ENCODE peak calls at places on chromosomes 6 and 20, in eight cellular contexts. H, A, P, S, R, T, F and N are unnamed samples.

GRCh38 chr6:56375806-56376205 is 128.4 kb upstream of the COL21A1 start:
- DNase-seq in T (no peak), F (no peak), S (no peak), R (no peak), P (no peak), H (no peak), A (no peak), N (no peak)

GRCh38 chr6:74596586-74596985 is 609.3 kb downstream of the COL12A1 start:
- DNase-seq in R (no peak), S (no peak), F (peak), H (no peak), A (no peak), T (no peak), P (no peak), N (no peak)

GRCh38 chr6:19210849-19211590 is 626.1 kb upstream of the ID4 start:
- DNase-seq in F (no peak), R (no peak), A (no peak), H (no peak), S (no peak), P (no peak), T (no peak), N (no peak)

GRCh38 chr20:63750807-63751470 is 11.4 kb downstream of the SLC2A4RG start:
- DNase-seq in R (no peak), H (no peak), S (no peak), A (no peak), P (no peak), F (no peak), T (no peak), N (no peak)

GRCh38 chr6:169171010-169171409 is 82.6 kb downstream of the THBS2 start:
- DNase-seq in H (no peak), S (no peak), F (no peak), A (no peak), T (no peak), P (no peak), R (no peak), N (no peak)

GRCh38 chr6:56156643-56157042 is 90.7 kb downstream of the COL21A1 start:
- DNase-seq in F (no peak), H (peak), P (no peak), A (peak), S (no peak), T (no peak), R (no peak), N (no peak)

GRCh38 chr6:100838011-100838410 is 43.1 kb downstream of the ASCC3 start:
- DNase-seq in S (no peak), A (no peak), T (no peak), R (no peak), P (no peak), H (no peak), F (no peak), N (no peak)

GRCh38 chr6:55449219-55449618 is 122.0 kb downstream of the GFRAL start:
- DNase-seq in R (no peak), H (no peak), S (no peak), P (no peak), T (no peak), F (no peak), A (no peak), N (peak)

GRCh38 chr6:103769431-103769830 is 1090.3 kb downstream of the HACE1 start:
- DNase-seq in S (no peak), P (no peak), T (no peak), H (peak), F (no peak), A (no peak), R (no peak), N (no peak)

GRCh38 chr20:31440012-31440659 is at the start of gene DEFB123:
- DNase-seq in A (no peak), F (no peak), T (no peak), P (no peak), R (no peak), H (no peak), S (no peak), N (no peak)

GRCh38 chr20:18628330-18628941 is 40.6 kb downstream of the DTD1 start:
- DNase-seq in A (no peak), R (no peak), S (peak), P (no peak), H (no peak), F (no peak), T (no peak), N (no peak)

GRCh38 chr6:138455746-138456392 is 43.4 kb downstream of the NHSL1 start:
- DNase-seq in T (no peak), F (no peak), H (peak), R (no peak), P (no peak), A (peak), S (no peak), N (peak)

GRCh38 chr20:38840053-38840893 is 34.8 kb downstream of the PPP1R16B start:
- DNase-seq in T (no peak), F (no peak), R (no peak), A (no peak), P (no peak), S (no peak), H (peak), N (no peak)

GRCh38 chr6:35215665-35216411 is 2.1 kb downstream of the SCUBE3 start:
- DNase-seq in H (no peak), R (no peak), T (no peak), F (no peak), S (no peak), A (no peak), P (no peak), N (no peak)

GRCh38 chr20:18138639-18139583 is 1.2 kb downstream of the KAT14 start:
- DNase-seq in R (no peak), H (peak), T (no peak), P (no peak), A (no peak), F (no peak), S (no peak), N (no peak)

GRCh38 chr20:33566781-33567603 is 77.1 kb downstream of the CBFA2T2 start:
- DNase-seq in A (no peak), P (no peak), T (no peak), F (no peak), R (no peak), H (no peak), S (no peak), N (no peak)

GRCh38 chr6:150331344-150331743 is 37.5 kb upstream of the IYD start:
- DNase-seq in P (no peak), F (no peak), A (no peak), H (no peak), T (no peak), R (no peak), S (no peak), N (no peak)

GRCh38 chr6:53920881-53921280 is 126.1 kb downstream of the LRRC1 start:
- DNase-seq in T (no peak), R (no peak), A (no peak), H (no peak), P (no peak), F (no peak), S (no peak), N (no peak)

GRCh38 chr6:130843575-130844320 is 16.5 kb downstream of the SMLR1 start:
- DNase-seq in H (peak), A (peak), P (no peak), T (no peak), S (no peak), R (no peak), F (peak), N (peak)

GRCh38 chr6:5042436-5042835 is 38.6 kb upstream of the RPP40 start:
- DNase-seq in S (no peak), F (no peak), P (no peak), R (no peak), T (no peak), H (no peak), A (no peak), N (no peak)

GRCh38 chr20:38790210-38791053 is 15.1 kb upstream of the PPP1R16B start:
- DNase-seq in H (peak), R (no peak), T (no peak), F (no peak), A (peak), P (no peak), S (no peak), N (peak)

GRCh38 chr20:63847374-63848002 is 13.8 kb upstream of the ABHD16B start:
- DNase-seq in F (no peak), A (no peak), P (no peak), R (no peak), T (no peak), S (no peak), H (no peak), N (no peak)

GRCh38 chr6:29958916-29959315 is 16.6 kb downstream of the HLA-A start:
- DNase-seq in R (no peak), T (no peak), P (no peak), H (no peak), S (no peak), A (no peak), F (no peak), N (no peak)

GRCh38 chr20:13336308-13337089 is 115.4 kb downstream of the ISM1 start:
- DNase-seq in S (no peak), F (no peak), R (no peak), A (no peak), T (no peak), P (no peak), H (no peak), N (no peak)

GRCh38 chr6:116060572-116061283 is at the start of gene FRK:
- DNase-seq in A (peak), F (peak), S (peak), R (no peak), P (peak), H (peak), T (no peak), N (no peak)

GRCh38 chr6:122286512-122286911 is 112.9 kb upstream of the HSF2 start:
- DNase-seq in R (no peak), T (no peak), S (no peak), P (no peak), A (no peak), H (peak), F (no peak), N (no peak)

GRCh38 chr6:51814418-51814817 is 273.0 kb downstream of the PKHD1 start:
- DNase-seq in R (no peak), H (no peak), P (no peak), F (no peak), A (no peak), S (no peak), T (no peak), N (no peak)

GRCh38 chr20:37518606-37519507 is 2.2 kb upstream of the NNAT start:
- DNase-seq in H (no peak), A (no peak), P (peak), S (no peak), T (no peak), R (peak), F (no peak), N (no peak)

GRCh38 chr6:64679411-64679810 is 1027.6 kb downstream of the EYS start:
- DNase-seq in A (no peak), T (no peak), S (no peak), H (no peak), R (no peak), P (no peak), F (no peak), N (no peak)

GRCh38 chr6:110876170-110876773 is 1.7 kb downstream of the AMD1 start:
- DNase-seq in A (peak), T (peak), F (peak), H (peak), R (peak), S (peak), P (peak), N (peak)

GRCh38 chr20:23225407-23226060 is 125.1 kb upstream of the NXT1 start:
- DNase-seq in H (peak), S (peak), P (peak), T (peak), F (no peak), R (peak), A (peak), N (no peak)

GRCh38 chr6:170292778-170293164 is 1.9 kb upstream of the DLL1 start:
- DNase-seq in A (no peak), R (no peak), S (no peak), T (no peak), P (no peak), H (no peak), F (no peak), N (no peak)

GRCh38 chr20:63374532-63374931 is 13.4 kb upstream of the CHRNA4 start:
- DNase-seq in F (no peak), T (no peak), S (no peak), R (no peak), A (no peak), H (no peak), P (no peak), N (no peak)

GRCh38 chr20:58697201-58697866 is 4.7 kb downstream of the NPEPL1 start:
- DNase-seq in T (no peak), A (no peak), F (no peak), H (no peak), S (no peak), P (peak), R (no peak), N (no peak)

GRCh38 chr20:19757487-19757972 is 528 bp upstream of the RIN2 start:
- DNase-seq in R (peak), T (no peak), A (peak), P (peak), F (no peak), S (peak), H (peak), N (peak)

GRCh38 chr6:169326067-169326799 is 72.6 kb upstream of the THBS2 start:
- DNase-seq in H (peak), A (peak), F (no peak), R (no peak), P (no peak), T (no peak), S (no peak), N (no peak)

GRCh38 chr6:80382796-80383195 is 276.3 kb downstream of the BCKDHB start:
- DNase-seq in T (peak), R (no peak), A (peak), F (no peak), H (peak), P (no peak), S (no peak), N (peak)

GRCh38 chr20:41509801-41510200 is 108.4 kb downstream of the CHD6 start:
- DNase-seq in S (peak), P (peak), A (peak), T (no peak), H (peak), R (no peak), F (no peak), N (no peak)

GRCh38 chr6:134422426-134423231 is 104.7 kb upstream of the SGK1 start:
- DNase-seq in S (no peak), T (peak), F (peak), P (no peak), R (no peak), A (peak), H (peak), N (peak)

GRCh38 chr20:21090112-21090737 is 15.9 kb downstream of the LINC00237 start:
- DNase-seq in P (no peak), R (no peak), T (no peak), S (no peak), F (no peak), A (no peak), H (no peak), N (no peak)
- H3K4me3 ChIP-seq in P (no peak), R (no peak), T (no peak), S (no peak), F (no peak), A (no peak), H (no peak), N (no peak)

GRCh38 chr6:159315562-159315961 is 146.4 kb downstream of the FNDC1 start:
- DNase-seq in H (no peak), A (no peak), T (no peak), P (no peak), F (no peak), S (no peak), R (no peak), N (no peak)

GRCh38 chr6:159309723-159310122 is 140.5 kb downstream of the FNDC1 start:
- DNase-seq in S (no peak), H (no peak), A (no peak), T (no peak), F (no peak), P (no peak), R (no peak), N (no peak)

GRCh38 chr6:159312204-159312603 is 143.0 kb downstream of the FNDC1 start:
- DNase-seq in T (no peak), H (no peak), A (no peak), F (no peak), S (no peak), P (no peak), R (no peak), N (no peak)

GRCh38 chr6:159311618-159312017 is 142.4 kb downstream of the FNDC1 start:
- DNase-seq in A (no peak), R (no peak), F (no peak), S (no peak), T (no peak), H (no peak), P (no peak), N (no peak)

DNA sequence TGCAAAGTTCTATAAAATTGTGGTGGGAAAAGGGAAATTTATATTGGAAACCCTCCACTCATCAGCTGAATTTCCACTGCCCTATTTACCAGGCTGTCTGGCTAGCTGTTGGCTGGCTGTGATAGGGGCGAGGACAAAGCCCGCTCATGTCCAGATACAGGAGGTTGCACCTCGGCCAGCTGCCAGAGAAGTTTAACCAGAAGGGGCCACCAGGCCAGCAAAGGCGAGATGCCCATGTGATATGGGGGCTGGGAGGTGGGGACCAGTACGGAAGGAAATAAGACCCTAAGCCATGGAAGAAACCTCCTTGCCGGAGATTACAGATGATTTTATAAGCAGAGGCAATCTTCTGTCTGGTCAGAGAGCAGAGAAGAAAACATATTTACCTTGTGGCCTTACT is 143.8 kb downstream of the FNDC1 start:
- DNase-seq in F (no peak), T (no peak), A (no peak), P (no peak), H (no peak), S (no peak), R (no peak), N (no peak)
- TF ChIP-seq CTCF in F (no peak), T (no peak), A (no peak), P (no peak), H (no peak), S (no peak), R (no peak), N (no peak)

DNA sequence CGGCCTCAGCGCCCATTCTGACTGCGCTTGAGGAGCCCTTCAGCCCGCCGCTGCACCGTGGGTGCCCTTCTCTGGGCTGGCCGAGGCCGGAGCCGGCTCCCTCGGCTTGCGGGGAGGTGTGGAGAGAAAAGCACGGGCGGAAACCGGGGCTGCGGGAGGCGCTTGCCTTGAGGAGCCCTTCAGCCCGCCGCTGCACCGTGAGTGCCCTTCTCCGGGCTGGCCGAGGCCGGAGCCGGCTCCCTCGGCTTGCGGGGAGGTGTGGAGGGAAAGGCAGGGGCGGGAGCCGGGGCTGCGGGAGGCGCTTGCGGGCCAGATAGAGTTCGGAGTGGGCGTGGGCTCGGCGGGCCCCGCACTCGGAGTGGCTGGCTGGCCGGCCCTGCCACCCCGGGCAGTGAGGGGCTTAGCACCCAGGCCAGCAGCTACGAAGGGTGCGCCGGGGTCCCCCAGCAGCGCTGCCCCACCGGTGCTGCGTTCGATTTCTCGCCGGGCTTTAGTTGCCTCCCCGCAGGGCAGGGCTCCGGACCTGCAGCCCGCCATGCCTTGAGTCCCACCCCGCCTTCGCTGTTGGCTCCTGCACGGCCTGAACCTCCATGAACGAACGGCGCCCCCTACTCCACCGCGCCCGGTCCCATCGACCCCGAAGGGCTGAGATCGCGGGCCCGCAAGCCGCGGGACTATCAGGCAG is 45.7 kb upstream of the MCUR1 start:
- DNase-seq in P (no peak), S (no peak), H (no peak), A (no peak), F (no peak), R (no peak), T (no peak), N (no peak)
- H3K4me3 ChIP-seq in P (peak), S (no peak), H (peak), A (peak), F (no peak), R (peak), T (no peak), N (peak)

DNA sequence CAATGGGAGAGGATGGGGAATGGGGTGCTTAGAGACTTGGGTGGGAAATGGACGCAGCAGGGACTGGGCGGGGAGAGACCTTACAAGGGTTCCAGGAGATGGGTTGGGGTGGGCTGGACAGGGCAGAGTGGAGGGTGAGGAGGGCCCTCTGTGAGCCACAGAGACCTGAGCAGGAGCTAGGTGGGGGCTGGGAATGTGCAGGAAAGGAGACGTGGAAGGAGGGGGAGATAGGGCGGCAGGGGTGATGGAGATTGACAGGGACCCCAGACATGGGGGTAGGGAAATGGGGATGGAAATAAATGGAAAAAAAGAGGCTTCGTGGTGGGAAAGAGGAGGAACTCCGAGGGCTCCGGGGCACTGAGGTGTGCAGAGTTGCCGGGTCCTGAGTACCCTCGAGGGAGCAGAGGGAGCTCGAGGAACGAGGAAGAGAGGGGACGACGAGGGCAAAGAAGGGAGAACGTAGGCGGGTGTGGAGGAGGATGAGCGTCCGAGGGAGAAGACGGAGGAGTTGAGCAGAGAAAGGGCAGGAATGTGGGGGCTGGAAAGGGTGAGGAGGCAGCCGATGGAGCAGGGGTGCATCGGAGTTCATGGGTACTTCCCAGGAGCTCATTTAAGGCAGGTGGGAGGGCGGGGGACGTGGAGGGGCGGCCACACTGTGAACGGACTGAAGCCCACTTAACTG is 2.1 kb upstream of the CTCFL start:
- DNase-seq in P (no peak), R (no peak), S (no peak), H (no peak), A (no peak), F (no peak), T (no peak), N (no peak)
- TF ChIP-seq CTCF in P (no peak), R (no peak), S (no peak), H (no peak), A (no peak), F (no peak), T (no peak), N (no peak)

DNA sequence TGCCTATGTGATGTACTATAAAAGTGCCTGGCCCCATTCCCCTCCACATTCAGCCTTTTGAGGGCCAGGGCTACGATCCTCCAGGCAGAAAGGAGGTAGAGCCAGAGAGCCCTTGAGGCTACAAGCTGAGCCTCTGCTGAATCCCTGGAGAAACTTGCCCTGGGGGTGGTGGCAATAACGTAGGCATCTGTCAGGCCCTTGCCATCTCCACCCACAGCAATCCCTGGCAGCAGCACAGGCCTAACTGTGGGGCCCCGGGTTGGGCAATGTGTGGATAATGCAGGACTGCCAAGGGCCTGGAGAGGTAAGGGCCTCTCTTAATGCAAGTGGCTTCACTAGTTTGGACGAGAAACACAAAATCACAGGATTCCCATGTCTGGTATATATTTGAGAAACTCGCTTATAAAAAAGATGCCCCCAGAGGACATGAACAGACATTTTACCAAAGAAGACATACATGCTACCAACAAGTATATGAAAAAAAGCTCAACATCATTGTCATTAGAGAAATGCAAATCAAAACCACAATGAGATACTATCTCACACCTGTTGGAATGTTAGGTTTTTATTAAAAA is 99.0 kb downstream of the QRSL1 start:
- DNase-seq in S (no peak), T (no peak), A (no peak), P (no peak), H (no peak), F (no peak), R (peak), N (no peak)
- H3K4me3 ChIP-seq in S (no peak), T (no peak), A (no peak), P (no peak), H (no peak), F (no peak), R (no peak), N (no peak)

GRCh38 chr6:62707914-62708313 is 421.9 kb upstream of the KHDRBS2 start:
- DNase-seq in H (no peak), F (no peak), T (no peak), S (no peak), R (no peak), P (no peak), A (no peak), N (no peak)
- TF ChIP-seq CTCF in H (no peak), F (no peak), T (no peak), S (no peak), R (no peak), P (no peak), A (no peak), N (no peak)